ENCODE peak calls at places on chromosomes 2 and 18, in five cellular contexts. H is ovary; O is omental fat pad; G is activated effector memory CD4-positive, alpha-beta T cell treated with Interleukin-2 at 50 U/mL for 16 hours; V is HCT116. J is an unnamed sample.

GRCh38 chr18:3806656-3807055 is 356.7 kb downstream of the TGIF1 start:
- DNase-seq in H (no peak), O (no peak), G (no peak), V (no peak), J (no peak)

GRCh38 chr2:25397777-25398176 is 56.1 kb upstream of the DNMT3A start:
- DNase-seq in H (no peak), O (no peak), G (no peak), V (no peak), J (no peak)

GRCh38 chr2:44267269-44268258 is 7.7 kb upstream of the SLC3A1 start:
- DNase-seq in H (no peak), O (no peak), G (no peak), V (no peak), J (no peak)

GRCh38 chr2:157840568-157841156 is 35.5 kb downstream of the ACVR1 start:
- DNase-seq in H (peak; percentile 57), O (no peak), G (no peak), V (no peak), J (peak; percentile 36)

GRCh38 chr2:105798595-105798994 is 53.9 kb downstream of the NCK2 start:
- DNase-seq in H (no peak), O (no peak), G (no peak), V (no peak), J (no peak)

GRCh38 chr18:10142056-10142455 is 228.2 kb downstream of the VAPA start:
- DNase-seq in H (no peak), O (no peak), G (no peak), V (no peak), J (no peak)

GRCh38 chr2:10614940-10615339 is 74.8 kb downstream of the NOL10 start:
- DNase-seq in H (no peak), O (no peak), G (no peak), V (no peak), J (no peak)

GRCh38 chr18:23281626-23282436 is 146.5 kb downstream of the CABLES1 start:
- DNase-seq in H (no peak), O (no peak), G (no peak), V (peak; percentile 35), J (peak; percentile 70)

GRCh38 chr2:240604291-240604938 is 17.9 kb downstream of the CAPN10 start:
- DNase-seq in H (peak; percentile 68), O (no peak), G (no peak), V (peak; percentile 57), J (peak; percentile 77)

GRCh38 chr2:111652038-111652437 is 232.0 kb downstream of the ANAPC1 start:
- DNase-seq in H (no peak), O (no peak), G (no peak), V (no peak), J (no peak)

GRCh38 chr2:232541195-232541960 is 1.9 kb downstream of the CHRNG start:
- DNase-seq in H (no peak), O (no peak), G (no peak), V (no peak), J (no peak)

GRCh38 chr18:11980148-11980554 is 1.2 kb upstream of the IMPA2 start:
- DNase-seq in H (no peak), O (no peak), G (no peak), V (no peak), J (no peak)

GRCh38 chr2:28902584-28902983 is 8.1 kb downstream of the WDR43 start:
- DNase-seq in H (no peak), O (no peak), G (no peak), V (no peak), J (no peak)

GRCh38 chr2:232998666-232998985 is 14.4 kb downstream of the NGEF start:
- DNase-seq in H (no peak), O (no peak), G (no peak), V (no peak), J (no peak)

GRCh38 chr18:79465392-79465991 is 69.8 kb downstream of the NFATC1 start:
- DNase-seq in H (no peak), O (no peak), G (no peak), V (no peak), J (peak; percentile 68)

GRCh38 chr18:79197531-79197930 is 128.3 kb downstream of the ATP9B start:
- DNase-seq in H (no peak), O (no peak), G (no peak), V (no peak), J (no peak)

GRCh38 chr2:37472959-37473358 is 128.5 kb downstream of the QPCT start:
- DNase-seq in H (no peak), O (no peak), G (no peak), V (no peak), J (no peak)

GRCh38 chr18:33210575-33211189 is 229.8 kb downstream of the CCDC178 start:
- DNase-seq in H (no peak), O (no peak), G (no peak), V (no peak), J (peak; percentile 31)

GRCh38 chr2:175143678-175144077 is 24.3 kb downstream of the ATF2 start:
- DNase-seq in H (no peak), O (no peak), G (no peak), V (no peak), J (no peak)

GRCh38 chr2:8633735-8634313 is 48.0 kb upstream of the ID2 start:
- DNase-seq in H (no peak), O (no peak), G (no peak), V (peak; percentile 82), J (no peak)

GRCh38 chr18:51575171-51575570 is 377.7 kb upstream of the MEX3C start:
- DNase-seq in H (no peak), O (no peak), G (no peak), V (no peak), J (no peak)

GRCh38 chr18:58051765-58052460 is 7.9 kb downstream of the NEDD4L start:
- DNase-seq in H (no peak), O (no peak), G (no peak), V (no peak), J (no peak)

GRCh38 chr2:3160751-3161330 is 216.8 kb downstream of the EIPR1 start:
- DNase-seq in H (no peak), O (no peak), G (no peak), V (no peak), J (no peak)

GRCh38 chr2:26175191-26175715 is 2.4 kb downstream of the GAREM2 start:
- DNase-seq in H (no peak), O (no peak), G (no peak), V (no peak), J (no peak)

GRCh38 chr2:27053776-27054175 is 2.3 kb downstream of the AGBL5 start:
- DNase-seq in H (no peak), O (no peak), G (no peak), V (no peak), J (no peak)

GRCh38 chr18:10072659-10073309 is 159.0 kb downstream of the VAPA start:
- DNase-seq in H (no peak), O (no peak), G (no peak), V (no peak), J (no peak)

GRCh38 chr18:51275712-51276473 is 78.4 kb upstream of the MEX3C start:
- DNase-seq in H (peak; percentile 60), O (no peak), G (no peak), V (no peak), J (no peak)

GRCh38 chr18:48387300-48387699 is 21.9 kb downstream of the ZBTB7C start:
- DNase-seq in H (no peak), O (no peak), G (no peak), V (no peak), J (peak; percentile 8)

GRCh38 chr2:127083819-127084503 is 23.0 kb downstream of the BIN1 start:
- DNase-seq in H (peak; percentile 92), O (peak; percentile 86), G (no peak), V (no peak), J (no peak)

GRCh38 chr2:60849165-60849564 is 32.2 kb upstream of the REL start:
- DNase-seq in H (peak; percentile 18), O (no peak), G (no peak), V (no peak), J (no peak)